ENCODE peak calls at places on chromosomes 1 and 21, in ten cellular contexts. F is CD8-positive, alpha-beta T cell; S is breast epithelium; A is GM23248; G is colonic mucosa; Q is cardiac muscle cell; P is testis; I is body of pancreas; Z is mammary epithelial cell; N is Peyer's patch. K is an unnamed sample.

GRCh38 chr1:171814692-171815091 is 26.6 kb upstream of the DNM3 start:
- DNase-seq in F (no peak), S (no peak), A (peak; percentile 77), G (no peak), Q (peak; percentile 72), P (no peak), I (no peak), Z (no peak), N (no peak), K (no peak)

GRCh38 chr1:163583782-163584181 is 262.0 kb downstream of the NUF2 start:
- DNase-seq in F (no peak), S (no peak), A (no peak), G (no peak), Q (no peak), P (no peak), I (no peak), Z (no peak), N (no peak), K (no peak)

GRCh38 chr21:45801129-45801735 is 157.7 kb downstream of the PCBP3 start:
- DNase-seq in F (no peak), S (no peak), A (no peak), G (no peak), Q (no peak), P (no peak), I (no peak), Z (no peak), N (no peak), K (no peak)

GRCh38 chr1:2127181-2128145 is 67.1 kb downstream of the FAAP20 start:
- DNase-seq in F (no peak), S (peak; percentile 50), A (no peak), G (no peak), Q (no peak), P (no peak), I (no peak), Z (no peak), N (no peak), K (no peak)

GRCh38 chr1:47334765-47335435 is 1.3 kb downstream of the CMPK1 start:
- DNase-seq in F (no peak), S (no peak), A (peak; percentile 27), G (no peak), Q (no peak), P (no peak), I (no peak), Z (no peak), N (no peak), K (no peak)

GRCh38 chr1:227766015-227766634 is 30.9 kb downstream of the SNAP47 start:
- DNase-seq in F (peak; percentile 63), S (no peak), A (peak; percentile 15), G (peak; percentile 48), Q (no peak), P (no peak), I (peak; percentile 62), Z (peak; percentile 39), N (peak; percentile 71), K (peak; percentile 64)

GRCh38 chr1:167486090-167486824 is 32.1 kb downstream of the CD247 start:
- DNase-seq in F (no peak), S (no peak), A (peak; percentile 3), G (peak; percentile 27), Q (peak; percentile 9), P (peak; percentile 21), I (no peak), Z (no peak), N (no peak), K (no peak)

GRCh38 chr1:167860231-167860923 is 53.6 kb downstream of the ADCY10 start:
- DNase-seq in F (no peak), S (no peak), A (peak; percentile 40), G (no peak), Q (no peak), P (no peak), I (no peak), Z (no peak), N (no peak), K (no peak)

GRCh38 chr1:63789856-63790605 is 16.2 kb downstream of the ROR1 start:
- DNase-seq in F (no peak), S (no peak), A (no peak), G (no peak), Q (no peak), P (no peak), I (no peak), Z (no peak), N (no peak), K (no peak)
- H3K27ac ChIP-seq in F (no peak overlapping the region), S (no peak overlapping the region), A (no peak overlapping the region), G (no peak overlapping the region), Q (peak overlapping the region; percentile 36), P (no peak overlapping the region), I (no peak overlapping the region), Z (no peak overlapping the region), N (no peak overlapping the region), K (no peak overlapping the region)

DNA sequence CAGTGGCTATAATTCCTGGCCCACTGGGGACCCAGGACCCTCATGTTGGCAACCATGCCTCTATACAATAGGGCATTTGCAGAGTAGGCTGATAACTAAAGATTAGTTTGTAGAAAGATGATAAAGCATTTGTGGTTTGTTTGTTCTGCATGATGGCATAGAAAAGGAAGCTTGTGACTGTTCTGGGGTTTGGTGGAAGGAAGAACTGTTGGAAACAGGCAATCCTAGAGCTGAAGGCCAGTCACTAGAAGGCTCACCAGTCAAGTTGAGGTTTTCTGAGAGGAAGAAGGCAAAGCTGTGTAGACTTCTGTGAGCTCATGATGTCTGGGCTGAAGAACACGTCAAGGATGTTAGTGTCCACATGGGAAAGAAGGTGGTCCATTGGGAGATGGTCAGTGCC is 140.3 kb upstream of the VANGL1 start:
- DNase-seq in F (no peak), S (no peak), A (peak; percentile 11), G (no peak), Q (no peak), P (no peak), I (no peak), Z (no peak), N (no peak), K (no peak)
- H3K4me1 ChIP-seq in F (no peaks in the 10 kb centered on the region), S (no peaks in the 10 kb centered on the region), A (peaks cover 38% of the 10 kb centered on the region), G (no peaks in the 10 kb centered on the region), Q (no peaks in the 10 kb centered on the region), P (no peaks in the 10 kb centered on the region), I (no peaks in the 10 kb centered on the region), Z (peaks cover 13% of the 10 kb centered on the region), N (no peaks in the 10 kb centered on the region), K (no peaks in the 10 kb centered on the region)

GRCh38 chr1:180633092-180634045 is 1.5 kb downstream of the XPR1 start:
- DNase-seq in F (no peak), S (no peak), A (peak; percentile 60), G (no peak), Q (peak; percentile 56), P (no peak), I (no peak), Z (peak; percentile 67), N (no peak), K (no peak)

GRCh38 chr1:180630408-180631196 is 1.2 kb upstream of the XPR1 start:
- DNase-seq in F (no peak), S (no peak), A (no peak), G (no peak), Q (no peak), P (no peak), I (no peak), Z (no peak), N (no peak), K (no peak)

GRCh38 chr1:180631766-180632325 is at the start of gene XPR1:
- DNase-seq in F (peak; percentile 99), S (peak; percentile 98), A (peak; percentile 100), G (peak; percentile 99), Q (peak; percentile 100), P (peak; percentile 99), I (peak; percentile 99), Z (peak; percentile 97), N (peak; percentile 99), K (peak; percentile 99)

GRCh38 chr1:180631197-180631765 is 541 bp upstream of the XPR1 start:
- DNase-seq in F (no peak), S (no peak), A (no peak), G (no peak), Q (no peak), P (no peak), I (no peak), Z (no peak), N (no peak), K (peak; percentile 70)

DNA sequence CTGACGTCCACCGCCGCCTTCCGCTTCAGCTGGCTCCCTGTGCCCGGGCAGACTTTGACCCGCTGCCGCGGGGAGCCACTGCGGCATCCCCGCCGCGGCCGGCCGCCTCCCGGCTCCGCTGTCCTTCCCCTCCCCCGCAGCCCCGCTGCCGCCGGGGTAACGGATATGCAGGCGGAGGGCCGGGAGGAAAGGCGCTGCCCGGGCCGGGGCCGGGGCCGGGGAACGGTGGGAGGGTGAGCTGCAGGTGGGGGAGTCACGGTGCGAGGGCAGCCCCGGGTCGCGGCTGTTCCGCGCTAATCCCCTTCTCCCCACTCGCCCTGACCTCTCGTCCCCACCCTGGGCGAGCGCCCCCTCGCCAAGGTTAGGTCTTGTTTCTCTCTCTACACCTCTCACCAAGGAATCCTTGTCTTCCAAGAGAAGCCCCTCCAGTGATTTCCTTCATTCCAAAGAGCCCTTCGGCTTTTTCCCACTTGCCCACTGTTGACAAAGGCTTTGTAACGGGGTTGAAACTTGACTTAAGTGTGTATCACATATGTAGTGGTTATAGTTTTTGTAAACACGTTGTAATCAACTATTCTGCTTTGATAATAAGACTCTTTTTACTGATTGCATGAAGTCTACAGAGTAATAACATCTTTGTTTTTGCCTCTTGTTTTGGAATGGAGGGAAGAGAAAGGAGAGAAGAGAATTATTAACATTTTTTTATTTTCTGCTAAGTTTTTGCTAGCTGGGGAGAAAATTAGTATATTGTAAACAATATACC is 685 bp downstream of the XPR1 start:
- DNase-seq in F (peak; percentile 16), S (peak; percentile 46), A (peak; percentile 70), G (peak; percentile 64), Q (no peak), P (peak; percentile 67), I (peak; percentile 70), Z (no peak), N (peak; percentile 63), K (peak; percentile 72)
- H3K27ac ChIP-seq in F (peak overlapping the region; percentile 89), S (peak overlapping the region; percentile 97), A (peak overlapping the region; percentile 66), G (peak overlapping the region; percentile 95), Q (peak overlapping the region; percentile 75), P (peak overlapping the region; percentile 92), I (peak overlapping the region; percentile 88), Z (peak overlapping the region; percentile 64), N (peak overlapping the region; percentile 94), K (peak overlapping the region; percentile 87)

GRCh38 chr1:245963649-245964048 is 543.4 kb downstream of the SMYD3 start:
- DNase-seq in F (no peak), S (no peak), A (no peak), G (no peak), Q (no peak), P (no peak), I (no peak), Z (no peak), N (no peak), K (no peak)

GRCh38 chr1:245957446-245957845 is 549.6 kb downstream of the SMYD3 start:
- DNase-seq in F (no peak), S (no peak), A (no peak), G (no peak), Q (no peak), P (no peak), I (no peak), Z (no peak), N (no peak), K (no peak)

GRCh38 chr1:245960171-245960570 is 546.9 kb downstream of the SMYD3 start:
- DNase-seq in F (no peak), S (no peak), A (no peak), G (no peak), Q (no peak), P (no peak), I (no peak), Z (no peak), N (no peak), K (no peak)

GRCh38 chr1:245962453-245962852 is 544.6 kb downstream of the SMYD3 start:
- DNase-seq in F (no peak), S (no peak), A (no peak), G (no peak), Q (no peak), P (no peak), I (no peak), Z (no peak), N (no peak), K (no peak)

GRCh38 chr1:245961137-245961540 is 545.9 kb downstream of the SMYD3 start:
- DNase-seq in F (no peak), S (no peak), A (peak; percentile 48), G (no peak), Q (peak; percentile 47), P (no peak), I (no peak), Z (no peak), N (no peak), K (no peak)
- H3K4me1 ChIP-seq in F (peaks cover 14% of the 10 kb centered on the region), S (no peaks in the 10 kb centered on the region), A (peaks cover 10% of the 10 kb centered on the region), G (no peaks in the 10 kb centered on the region), Q (peaks cover 3% of the 10 kb centered on the region), P (no peaks in the 10 kb centered on the region), I (no peaks in the 10 kb centered on the region), Z (no peaks in the 10 kb centered on the region), N (no peaks in the 10 kb centered on the region), K (no peaks in the 10 kb centered on the region)